ENCODE peak calls at places on chromosomes 4 and X, in nine cellular contexts. One of them, this sample, is unnamed.

GRCh38 chrX:10470009-10470408 is 150.4 kb downstream of the MID1 start:
- DNase-seq in brain microvascular endothelial cell: no peak
- DNase-seq in fibroblast of lung: no peak
- DNase-seq in astrocyte of the spinal cord: no peak
- DNase-seq in BE2C: no peak
- DNase-seq in cardiac fibroblast: peak
- DNase-seq in fibroblast of pulmonary artery: no peak
- DNase-seq in GM23338: no peak
- DNase-seq in right cardiac atrium: no peak
- DNase-seq in this sample: no peak

GRCh38 chrX:34546366-34546765 is 110.7 kb downstream of the TMEM47 start:
- DNase-seq in brain microvascular endothelial cell: no peak
- DNase-seq in fibroblast of lung: no peak
- DNase-seq in astrocyte of the spinal cord: no peak
- DNase-seq in BE2C: no peak
- DNase-seq in cardiac fibroblast: peak
- DNase-seq in fibroblast of pulmonary artery: peak
- DNase-seq in GM23338: no peak
- DNase-seq in right cardiac atrium: no peak
- DNase-seq in this sample: no peak

GRCh38 chrX:145735036-145735435 is 82.6 kb upstream of the SLITRK2 start:
- DNase-seq in brain microvascular endothelial cell: peak
- DNase-seq in fibroblast of lung: peak
- DNase-seq in astrocyte of the spinal cord: peak
- DNase-seq in BE2C: no peak
- DNase-seq in cardiac fibroblast: peak
- DNase-seq in fibroblast of pulmonary artery: no peak
- DNase-seq in GM23338: no peak
- DNase-seq in right cardiac atrium: no peak
- DNase-seq in this sample: no peak

GRCh38 chr4:85125688-85126087 is 159.2 kb upstream of the WDFY3 start:
- DNase-seq in brain microvascular endothelial cell: no peak
- DNase-seq in fibroblast of lung: no peak
- DNase-seq in astrocyte of the spinal cord: no peak
- DNase-seq in BE2C: no peak
- DNase-seq in cardiac fibroblast: no peak
- DNase-seq in fibroblast of pulmonary artery: no peak
- DNase-seq in GM23338: no peak
- DNase-seq in right cardiac atrium: no peak
- DNase-seq in this sample: no peak

GRCh38 chr4:121736735-121737351 is 28.1 kb downstream of the SMIM43 start:
- DNase-seq in brain microvascular endothelial cell: peak
- DNase-seq in fibroblast of lung: peak
- DNase-seq in astrocyte of the spinal cord: peak
- DNase-seq in BE2C: peak
- DNase-seq in cardiac fibroblast: peak
- DNase-seq in fibroblast of pulmonary artery: peak
- DNase-seq in GM23338: peak
- DNase-seq in right cardiac atrium: no peak
- DNase-seq in this sample: peak

GRCh38 chrX:153765138-153766079 is 1.4 kb downstream of the PLXNB3 start:
- DNase-seq in brain microvascular endothelial cell: no peak
- DNase-seq in fibroblast of lung: peak
- DNase-seq in astrocyte of the spinal cord: no peak
- DNase-seq in BE2C: peak
- DNase-seq in cardiac fibroblast: no peak
- DNase-seq in fibroblast of pulmonary artery: peak
- DNase-seq in GM23338: no peak
- DNase-seq in right cardiac atrium: peak
- DNase-seq in this sample: no peak

GRCh38 chr4:104868942-104869341 is 277.7 kb upstream of the TET2 start:
- DNase-seq in brain microvascular endothelial cell: no peak
- DNase-seq in fibroblast of lung: no peak
- DNase-seq in astrocyte of the spinal cord: no peak
- DNase-seq in BE2C: no peak
- DNase-seq in cardiac fibroblast: no peak
- DNase-seq in fibroblast of pulmonary artery: no peak
- DNase-seq in GM23338: no peak
- DNase-seq in right cardiac atrium: no peak
- DNase-seq in this sample: no peak

GRCh38 chr4:151226004-151226932 is 50.7 kb upstream of the PRSS48 start:
- DNase-seq in brain microvascular endothelial cell: peak
- DNase-seq in fibroblast of lung: peak
- DNase-seq in astrocyte of the spinal cord: peak
- DNase-seq in BE2C: no peak
- DNase-seq in cardiac fibroblast: peak
- DNase-seq in fibroblast of pulmonary artery: peak
- DNase-seq in GM23338: no peak
- DNase-seq in right cardiac atrium: no peak
- DNase-seq in this sample: peak

GRCh38 chr4:173138636-173139035 is 30.0 kb upstream of the GALNT7 start:
- DNase-seq in brain microvascular endothelial cell: no peak
- DNase-seq in fibroblast of lung: no peak
- DNase-seq in astrocyte of the spinal cord: no peak
- DNase-seq in BE2C: no peak
- DNase-seq in cardiac fibroblast: no peak
- DNase-seq in fibroblast of pulmonary artery: no peak
- DNase-seq in GM23338: no peak
- DNase-seq in right cardiac atrium: no peak
- DNase-seq in this sample: no peak

GRCh38 chr4:47623916-47624554 is 139.0 kb downstream of the ATP10D start:
- DNase-seq in brain microvascular endothelial cell: peak
- DNase-seq in fibroblast of lung: peak
- DNase-seq in astrocyte of the spinal cord: peak
- DNase-seq in BE2C: no peak
- DNase-seq in cardiac fibroblast: peak
- DNase-seq in fibroblast of pulmonary artery: peak
- DNase-seq in GM23338: no peak
- DNase-seq in right cardiac atrium: no peak
- DNase-seq in this sample: peak

GRCh38 chrX:149630681-149631292 is 805 bp downstream of the TMEM185A start:
- DNase-seq in brain microvascular endothelial cell: peak
- DNase-seq in fibroblast of lung: peak
- DNase-seq in astrocyte of the spinal cord: peak
- DNase-seq in BE2C: no peak
- DNase-seq in cardiac fibroblast: peak
- DNase-seq in fibroblast of pulmonary artery: peak
- DNase-seq in GM23338: no peak
- DNase-seq in right cardiac atrium: no peak
- DNase-seq in this sample: peak

DNA sequence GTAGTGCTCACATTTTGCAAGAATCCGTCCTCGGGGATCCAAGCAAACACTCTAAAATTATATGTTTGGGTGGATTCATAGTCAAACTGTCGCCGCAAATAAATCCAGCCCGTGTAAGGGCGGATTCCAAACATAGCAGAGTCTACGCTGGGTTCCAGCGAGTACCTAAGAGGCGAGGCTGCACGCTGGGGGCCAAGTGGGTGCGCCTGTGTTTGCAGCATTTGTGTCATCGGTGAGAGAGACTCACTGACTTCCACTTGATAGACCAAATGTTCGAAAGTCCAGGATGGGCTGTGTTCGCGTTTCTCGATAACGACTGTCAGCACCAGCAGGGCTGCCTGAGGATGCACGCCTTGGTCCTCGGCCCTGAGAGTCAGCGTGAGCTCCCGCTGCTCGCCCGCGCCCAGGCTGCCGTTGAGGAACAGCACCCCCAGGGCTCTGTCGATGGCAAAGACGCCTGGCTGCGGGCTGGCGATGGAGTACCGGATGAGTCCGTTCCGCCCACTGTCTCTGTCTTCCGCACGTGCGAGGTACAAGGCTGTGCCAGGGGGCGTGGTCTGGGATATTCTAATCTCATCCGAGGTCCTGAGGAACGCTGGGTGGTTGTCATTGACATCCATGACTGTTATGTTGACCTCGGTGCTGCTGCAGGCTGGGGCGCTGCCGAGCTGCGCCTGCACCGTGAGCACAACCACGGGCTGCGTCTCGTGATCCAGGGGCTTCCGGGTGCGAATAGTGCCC is 158.7 kb downstream of the DCHS2 start:
- DNase-seq in brain microvascular endothelial cell: peak
- DNase-seq in fibroblast of lung: peak
- DNase-seq in astrocyte of the spinal cord: no peak
- DNase-seq in BE2C: peak
- DNase-seq in cardiac fibroblast: no peak
- DNase-seq in fibroblast of pulmonary artery: peak
- DNase-seq in GM23338: peak
- DNase-seq in right cardiac atrium: peak
- DNase-seq in this sample: no peak
- H3K4me3 ChIP-seq in brain microvascular endothelial cell: peak
- H3K4me3 ChIP-seq in fibroblast of lung: peak
- H3K4me3 ChIP-seq in astrocyte of the spinal cord: peak
- H3K4me3 ChIP-seq in BE2C: peak
- H3K4me3 ChIP-seq in cardiac fibroblast: peak
- H3K4me3 ChIP-seq in fibroblast of pulmonary artery: peak
- H3K4me3 ChIP-seq in GM23338: peak
- H3K4me3 ChIP-seq in right cardiac atrium: no peak
- H3K4me3 ChIP-seq in this sample: peak

GRCh38 chrX:24054182-24055042 is at the start of gene EIF2S3:
- DNase-seq in brain microvascular endothelial cell: peak
- DNase-seq in fibroblast of lung: peak
- DNase-seq in astrocyte of the spinal cord: peak
- DNase-seq in BE2C: peak
- DNase-seq in cardiac fibroblast: peak
- DNase-seq in fibroblast of pulmonary artery: peak
- DNase-seq in GM23338: peak
- DNase-seq in right cardiac atrium: peak
- DNase-seq in this sample: peak

GRCh38 chrX:24055043-24055356 is 244 bp downstream of the EIF2S3 start:
- DNase-seq in brain microvascular endothelial cell: no peak
- DNase-seq in fibroblast of lung: peak
- DNase-seq in astrocyte of the spinal cord: no peak
- DNase-seq in BE2C: no peak
- DNase-seq in cardiac fibroblast: no peak
- DNase-seq in fibroblast of pulmonary artery: no peak
- DNase-seq in GM23338: no peak
- DNase-seq in right cardiac atrium: no peak
- DNase-seq in this sample: no peak
- H3K4me3 ChIP-seq in brain microvascular endothelial cell: no peak
- H3K4me3 ChIP-seq in fibroblast of lung: no peak
- H3K4me3 ChIP-seq in astrocyte of the spinal cord: peak
- H3K4me3 ChIP-seq in BE2C: no peak
- H3K4me3 ChIP-seq in cardiac fibroblast: peak
- H3K4me3 ChIP-seq in fibroblast of pulmonary artery: no peak
- H3K4me3 ChIP-seq in GM23338: no peak
- H3K4me3 ChIP-seq in right cardiac atrium: peak
- H3K4me3 ChIP-seq in this sample: peak

DNA sequence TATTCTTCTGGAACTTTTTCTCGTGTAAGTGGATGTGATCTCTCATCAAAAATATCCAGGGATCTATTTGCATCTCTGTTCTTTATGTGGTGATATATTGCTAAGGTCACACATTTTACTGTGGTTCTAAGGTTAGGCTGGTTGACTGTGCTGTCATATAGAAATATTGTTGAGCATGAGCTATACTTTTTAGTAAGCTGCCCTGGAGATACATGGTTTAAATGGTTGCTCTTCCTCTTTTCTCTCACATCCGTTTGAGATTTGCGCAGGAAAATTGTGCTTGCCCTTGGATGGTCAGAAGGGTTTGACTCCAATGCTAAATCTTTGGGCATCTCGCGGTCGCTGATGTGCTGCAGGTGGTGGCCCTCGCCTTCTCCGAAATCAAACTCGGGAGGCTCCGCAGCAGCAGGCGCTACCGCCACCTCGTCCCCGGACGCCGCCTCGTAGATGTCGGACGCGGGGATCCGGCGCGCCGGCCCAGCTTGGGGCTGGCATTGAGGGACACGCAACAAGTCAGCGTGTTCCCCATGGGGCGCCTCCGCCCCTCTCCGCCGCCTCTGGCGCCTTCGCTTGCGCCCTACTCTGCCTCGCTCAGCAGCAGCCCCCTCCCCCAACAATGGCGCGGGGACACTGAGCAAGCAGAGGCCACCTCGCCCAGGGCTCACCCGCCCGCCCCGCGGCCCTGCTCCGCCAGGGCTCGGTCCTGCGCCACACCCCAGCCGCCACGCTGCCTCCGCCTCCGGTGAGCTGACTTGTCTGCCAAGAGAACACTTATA is 154.5 kb downstream of the MSN start:
- DNase-seq in brain microvascular endothelial cell: no peak
- DNase-seq in fibroblast of lung: no peak
- DNase-seq in astrocyte of the spinal cord: no peak
- DNase-seq in BE2C: no peak
- DNase-seq in cardiac fibroblast: no peak
- DNase-seq in fibroblast of pulmonary artery: no peak
- DNase-seq in GM23338: peak
- DNase-seq in right cardiac atrium: peak
- DNase-seq in this sample: no peak
- H3K4me3 ChIP-seq in brain microvascular endothelial cell: no peak
- H3K4me3 ChIP-seq in fibroblast of lung: no peak
- H3K4me3 ChIP-seq in astrocyte of the spinal cord: no peak
- H3K4me3 ChIP-seq in BE2C: no peak
- H3K4me3 ChIP-seq in cardiac fibroblast: no peak
- H3K4me3 ChIP-seq in fibroblast of pulmonary artery: no peak
- H3K4me3 ChIP-seq in GM23338: peak
- H3K4me3 ChIP-seq in right cardiac atrium: peak
- H3K4me3 ChIP-seq in this sample: no peak

GRCh38 chrX:131821945-131822622 is 201.0 kb upstream of the STK26 start:
- DNase-seq in brain microvascular endothelial cell: peak
- DNase-seq in fibroblast of lung: peak
- DNase-seq in astrocyte of the spinal cord: peak
- DNase-seq in BE2C: no peak
- DNase-seq in cardiac fibroblast: no peak
- DNase-seq in fibroblast of pulmonary artery: no peak
- DNase-seq in GM23338: no peak
- DNase-seq in right cardiac atrium: peak
- DNase-seq in this sample: peak

GRCh38 chrX:131818297-131818936 is 204.7 kb upstream of the STK26 start:
- DNase-seq in brain microvascular endothelial cell: no peak
- DNase-seq in fibroblast of lung: no peak
- DNase-seq in astrocyte of the spinal cord: no peak
- DNase-seq in BE2C: no peak
- DNase-seq in cardiac fibroblast: no peak
- DNase-seq in fibroblast of pulmonary artery: no peak
- DNase-seq in GM23338: no peak
- DNase-seq in right cardiac atrium: no peak
- DNase-seq in this sample: no peak

GRCh38 chrX:131812847-131813825 is 210.0 kb upstream of the STK26 start:
- DNase-seq in brain microvascular endothelial cell: peak
- DNase-seq in fibroblast of lung: peak
- DNase-seq in astrocyte of the spinal cord: peak
- DNase-seq in BE2C: no peak
- DNase-seq in cardiac fibroblast: peak
- DNase-seq in fibroblast of pulmonary artery: no peak
- DNase-seq in GM23338: no peak
- DNase-seq in right cardiac atrium: peak
- DNase-seq in this sample: peak

DNA sequence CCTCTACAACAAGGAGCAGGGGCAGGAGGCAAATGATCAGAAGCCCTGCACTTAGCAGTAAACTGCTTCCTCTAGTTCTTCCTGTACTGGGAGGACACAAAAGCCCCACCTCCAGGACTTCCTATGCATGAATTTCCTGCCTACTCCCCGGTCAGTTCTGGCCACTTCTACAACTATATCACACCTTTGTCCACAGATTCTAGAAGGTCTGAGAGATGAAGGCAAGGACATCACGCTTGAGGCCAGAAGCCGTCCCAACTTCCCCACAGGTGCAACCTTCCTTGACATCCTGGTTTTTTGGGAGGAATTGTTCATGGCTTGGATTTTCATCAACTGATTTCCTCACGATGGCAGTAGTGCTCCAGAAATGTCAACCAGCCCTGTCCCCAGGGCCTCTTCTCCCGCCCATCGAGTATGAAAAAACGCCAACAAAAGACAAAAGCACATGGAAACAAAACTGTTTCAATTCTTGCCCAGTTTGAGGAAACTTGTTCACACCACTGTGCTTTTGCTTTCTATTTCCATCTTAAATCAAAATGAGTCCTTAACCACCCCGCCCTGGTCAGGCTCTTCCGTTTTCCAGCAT is 206.5 kb upstream of the STK26 start:
- DNase-seq in brain microvascular endothelial cell: peak
- DNase-seq in fibroblast of lung: peak
- DNase-seq in astrocyte of the spinal cord: peak
- DNase-seq in BE2C: no peak
- DNase-seq in cardiac fibroblast: no peak
- DNase-seq in fibroblast of pulmonary artery: no peak
- DNase-seq in GM23338: no peak
- DNase-seq in right cardiac atrium: peak
- DNase-seq in this sample: peak
- H3K4me3 ChIP-seq in brain microvascular endothelial cell: peak
- H3K4me3 ChIP-seq in fibroblast of lung: no peak
- H3K4me3 ChIP-seq in astrocyte of the spinal cord: peak
- H3K4me3 ChIP-seq in BE2C: no peak
- H3K4me3 ChIP-seq in cardiac fibroblast: no peak
- H3K4me3 ChIP-seq in fibroblast of pulmonary artery: no peak
- H3K4me3 ChIP-seq in GM23338: no peak
- H3K4me3 ChIP-seq in right cardiac atrium: peak
- H3K4me3 ChIP-seq in this sample: peak

This sample was measured in astrocyte of the cerebellum.